ENCODE peak calls at places on chromosome X, in nine cellular contexts. I, T, E, O, Y, N, M, R and D are unnamed samples.

GRCh38 chrX:132853040-132853439 is 105.4 kb downstream of the HS6ST2 start:
- DNase-seq in N (peak; percentile 58), Y (no peak), I (no peak), E (no peak), R (no peak), T (no peak), M (no peak), O (no peak), D (no peak)

GRCh38 chrX:101136235-101136634 is 38.2 kb downstream of the CENPI start:
- DNase-seq in M (no peak), T (no peak), O (no peak), R (no peak), E (no peak), Y (no peak), N (no peak), I (no peak), D (no peak)

GRCh38 chrX:136055651-136056221 is 70.5 kb downstream of the SLC9A6 start:
- DNase-seq in M (no peak), Y (no peak), R (no peak), O (no peak), N (peak; percentile 90), E (no peak), I (no peak), T (no peak), D (peak; percentile 91)

GRCh38 chrX:12844319-12844718 is 22.6 kb upstream of the TLR7 start:
- DNase-seq in Y (no peak), M (no peak), I (no peak), N (no peak), O (no peak), T (no peak), R (no peak), E (no peak), D (no peak)

GRCh38 chrX:42149281-42149680 is 225.9 kb upstream of the CASK start:
- DNase-seq in M (no peak), T (no peak), I (no peak), N (no peak), E (no peak), Y (no peak), R (no peak), O (no peak), D (no peak)

GRCh38 chrX:110218591-110218990 is 99.3 kb downstream of the AMMECR1 start:
- DNase-seq in T (no peak), Y (no peak), E (no peak), I (no peak), M (no peak), O (no peak), N (peak; percentile 73), R (no peak), D (no peak)

GRCh38 chrX:23737413-23737812 is 5.7 kb downstream of the ACOT9 start:
- DNase-seq in Y (no peak), I (no peak), E (no peak), N (peak; percentile 37), O (no peak), M (no peak), T (no peak), R (no peak), D (no peak)

GRCh38 chrX:7514871-7515599 is 327.9 kb upstream of the VCX start:
- DNase-seq in E (no peak), I (no peak), O (no peak), Y (no peak), N (no peak), R (no peak), T (no peak), M (no peak), D (no peak)

GRCh38 chrX:41923925-41924693 is 755 bp upstream of the CASK start:
- DNase-seq in R (peak; percentile 42), N (peak; percentile 64), E (peak; percentile 8), Y (peak; percentile 29), O (peak; percentile 43), T (no peak), M (peak; percentile 15), I (peak; percentile 33), D (no peak)

GRCh38 chrX:118839334-118839958 is 15.8 kb downstream of the ZCCHC12 start:
- DNase-seq in M (peak; percentile 56), N (peak; percentile 55), E (peak; percentile 88), R (peak; percentile 70), O (peak; percentile 80), Y (peak; percentile 60), I (peak; percentile 76), T (peak; percentile 62), D (peak; percentile 87)

GRCh38 chrX:151875270-151876026 is 37.2 kb upstream of the MAGEA4 start:
- DNase-seq in Y (no peak), R (no peak), M (no peak), O (no peak), N (no peak), E (no peak), I (no peak), T (no peak), D (no peak)

GRCh38 chrX:22135171-22135711 is 103.1 kb downstream of the PHEX start:
- DNase-seq in I (no peak), N (peak; percentile 56), Y (no peak), E (no peak), T (no peak), M (no peak), R (peak; percentile 6), O (no peak), D (no peak)

GRCh38 chrX:39059866-39060265 is 258.6 kb downstream of the MID1IP1 start:
- DNase-seq in M (no peak), I (no peak), E (no peak), O (no peak), Y (no peak), N (no peak), R (no peak), T (no peak), D (no peak)

GRCh38 chrX:153735274-153735673 is 10.6 kb downstream of the ABCD1 start:
- DNase-seq in N (no peak), Y (no peak), I (no peak), E (no peak), R (no peak), T (no peak), M (no peak), O (no peak), D (no peak)

GRCh38 chrX:9164086-9164485 is 130.2 kb upstream of the FAM9B start:
- DNase-seq in O (no peak), E (no peak), R (no peak), I (no peak), M (no peak), Y (no peak), N (no peak), T (no peak), D (no peak)

GRCh38 chrX:96379951-96380350 is 304.7 kb upstream of the DIAPH2 start:
- DNase-seq in M (no peak), O (no peak), E (no peak), R (no peak), N (no peak), I (no peak), Y (no peak), T (no peak), D (no peak)

GRCh38 chrX:19724409-19724808 is 163.0 kb downstream of the SH3KBP1 start:
- DNase-seq in Y (no peak), E (no peak), M (no peak), R (no peak), N (no peak), I (no peak), O (no peak), T (no peak), D (no peak)

GRCh38 chrX:17020828-17021821 is 74.7 kb downstream of the REPS2 start:
- DNase-seq in N (no peak), I (no peak), E (no peak), O (no peak), M (no peak), T (no peak), R (no peak), Y (no peak), D (peak; percentile 78)

GRCh38 chrX:119686087-119686639 is 6.8 kb downstream of the SEPTIN6 start:
- DNase-seq in Y (no peak), E (no peak), I (peak; percentile 18), O (peak; percentile 39), M (no peak), T (no peak), R (no peak), N (peak; percentile 11), D (no peak)